ENCODE peak calls at places on chromosomes 4 and X, in ten cellular contexts. R is mesenchymal stem cell, G is GM12878, K is astrocyte, P is Karpas-422, N is upper lobe of right lung, T is sigmoid colon, S is heart left ventricle, W is OCI-LY7, X is adrenal gland. D is an unnamed sample.

GRCh38 chr4:45477311-45477733 is 646.5 kb downstream of the GABRG1 start:
- DNase-seq in W (no peak), X (no peak), N (no peak), T (no peak), S (no peak), R (no peak), P (no peak), K (no peak), G (no peak), D (no peak)

GRCh38 chr4:177047851-177048174 is 255.1 kb upstream of the VEGFC start:
- DNase-seq in T (no peak), R (no peak), P (no peak), N (no peak), K (peak; percentile 60), S (no peak), G (no peak), X (no peak), W (no peak), D (no peak)

GRCh38 chrX:155679715-155680114 is 67.0 kb upstream of the TMLHE start:
- DNase-seq in S (no peak), X (no peak), R (no peak), N (no peak), W (no peak), G (no peak), T (no peak), K (no peak), P (no peak), D (no peak)

GRCh38 chr4:673349-674091 is 556 bp downstream of the ATP5ME start:
- DNase-seq in W (peak; percentile 32), X (peak; percentile 74), N (peak; percentile 83), G (no peak), K (no peak), S (peak; percentile 66), P (peak; percentile 48), T (no peak), R (peak; percentile 36), D (no peak)

GRCh38 chrX:71923516-71923915 is 12.9 kb downstream of the NHSL2 start:
- DNase-seq in X (peak; percentile 49), W (no peak), K (no peak), G (no peak), N (no peak), T (peak; percentile 79), R (peak; percentile 25), S (no peak), P (no peak), D (no peak)

GRCh38 chr4:185717018-185717726 is 94.8 kb downstream of the SORBS2 start:
- DNase-seq in T (no peak), G (no peak), R (no peak), K (no peak), S (peak; percentile 73), N (no peak), X (peak; percentile 85), P (no peak), W (no peak), D (no peak)

GRCh38 chrX:34656842-34657780 is at the start of gene TMEM47:
- DNase-seq in K (peak; percentile 44), N (peak; percentile 83), T (peak; percentile 86), R (peak; percentile 83), W (no peak), S (peak; percentile 80), G (no peak), X (peak; percentile 72), P (no peak), D (peak; percentile 84)

GRCh38 chr4:15104825-15105224 is 102.5 kb downstream of the CPEB2 start:
- DNase-seq in N (no peak), R (peak; percentile 4), P (no peak), G (no peak), W (no peak), T (no peak), S (no peak), K (no peak), X (no peak), D (no peak)

GRCh38 chr4:52939739-52940138 is 77.6 kb downstream of the RASL11B start:
- DNase-seq in S (no peak), P (no peak), K (no peak), N (no peak), T (no peak), R (no peak), G (no peak), W (no peak), X (no peak), D (peak; percentile 41)

GRCh38 chr4:20252656-20253271 is 1.1 kb downstream of the SLIT2 start:
- DNase-seq in T (peak; percentile 74), G (no peak), K (peak; percentile 30), W (no peak), N (peak; percentile 68), X (peak; percentile 68), S (peak; percentile 37), R (peak; percentile 38), P (no peak), D (peak; percentile 2)

GRCh38 chr4:20254517-20255250 is 3.0 kb downstream of the SLIT2 start:
- DNase-seq in W (no peak), T (peak; percentile 71), G (no peak), N (peak; percentile 64), R (peak; percentile 40), S (peak; percentile 29), P (no peak), X (peak; percentile 54), K (peak; percentile 48), D (peak; percentile 68)

GRCh38 chr4:20253799-20254409 is 2.2 kb downstream of the SLIT2 start:
- DNase-seq in K (peak; percentile 15), R (peak; percentile 23), P (no peak), T (peak; percentile 75), S (peak; percentile 40), X (peak; percentile 55), W (no peak), N (peak; percentile 66), G (no peak), D (peak; percentile 44)

GRCh38 chr4:20251796-20252655 is at the start of gene SLIT2:
- DNase-seq in P (no peak), N (peak; percentile 88), K (peak; percentile 56), S (peak; percentile 74), W (no peak), X (peak; percentile 89), R (peak; percentile 75), T (peak; percentile 95), G (no peak), D (peak; percentile 93)

GRCh38 chr4:20253272-20253798 is 1.6 kb downstream of the SLIT2 start:
- DNase-seq in G (no peak), R (peak; percentile 15), X (no peak), S (peak; percentile 21), N (peak; percentile 53), P (no peak), W (no peak), T (peak; percentile 63), K (no peak), D (peak; percentile 7)
- H3K4me1 ChIP-seq in G (no peaks in the 10 kb centered on the region), R (peaks cover 30% of the 10 kb centered on the region), X (peaks cover 1% of the 10 kb centered on the region), S (peaks cover 10% of the 10 kb centered on the region), N (peaks cover 5% of the 10 kb centered on the region), P (no peaks in the 10 kb centered on the region), W (no peaks in the 10 kb centered on the region), T (peaks cover 9% of the 10 kb centered on the region), K (peaks cover 25% of the 10 kb centered on the region), D (peaks cover 11% of the 10 kb centered on the region)

DNA sequence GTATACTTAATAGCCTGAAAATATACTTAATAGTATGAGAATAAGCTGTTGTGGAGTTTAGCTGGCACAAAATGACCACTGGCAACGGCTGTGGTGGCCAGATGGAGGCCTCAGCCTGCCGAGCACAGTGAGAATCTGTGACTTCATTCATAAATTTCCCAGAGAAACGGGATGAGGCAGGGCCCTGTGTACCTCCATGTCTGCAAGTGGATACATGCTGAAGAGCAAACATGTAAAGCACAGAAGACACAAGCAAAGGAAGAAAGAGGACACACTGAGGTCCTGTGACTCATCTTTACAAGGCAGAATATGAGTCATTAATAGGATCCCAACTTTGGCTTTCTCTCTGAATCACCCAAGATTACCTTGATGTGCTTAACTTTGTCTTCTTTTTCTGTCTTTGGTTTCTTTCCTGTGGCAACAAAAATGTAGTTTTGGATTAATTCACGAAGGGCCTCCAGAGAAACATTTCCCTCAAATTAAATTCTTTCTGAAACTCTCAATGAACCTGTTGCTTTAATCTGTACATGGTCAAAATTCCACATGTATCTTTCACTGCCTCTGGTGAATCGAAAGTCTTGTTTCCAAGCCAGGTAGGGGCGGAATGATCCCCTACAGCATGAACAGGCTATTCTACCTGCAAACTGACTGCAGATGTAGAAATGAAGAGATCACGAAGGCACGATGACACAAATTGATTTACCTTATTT is 56.4 kb downstream of the IRF2 start:
- DNase-seq in X (peak; percentile 64), W (no peak), P (peak; percentile 44), S (no peak), K (peak; percentile 84), T (no peak), G (peak; percentile 78), R (peak; percentile 92), N (no peak), D (no peak)
- H3K27ac ChIP-seq in X (peak overlapping the region; percentile 81), W (peak overlapping the region; percentile 5), P (peak overlapping the region; percentile 63), S (peak overlapping the region; percentile 74), K (peak overlapping the region; percentile 49), T (peak overlapping the region; percentile 70), G (peak overlapping the region; percentile 90), R (peak overlapping the region; percentile 48), N (peak overlapping the region; percentile 44), D (peak overlapping the region; percentile 5)

GRCh38 chrX:2712428-2712827 is 21.3 kb downstream of the CD99 start:
- DNase-seq in K (no peak), R (no peak), T (no peak), G (no peak), X (no peak), W (no peak), S (no peak), N (no peak), P (no peak), D (no peak)
- H3K36me3 ChIP-seq in K (peaks cover 24% of the 10 kb centered on the region), R (peaks cover 29% of the 10 kb centered on the region), T (no peaks in the 10 kb centered on the region), G (peaks cover 12% of the 10 kb centered on the region), X (no peaks in the 10 kb centered on the region), W (peaks cover 28% of the 10 kb centered on the region), S (no peaks in the 10 kb centered on the region), N (peaks cover 41% of the 10 kb centered on the region), P (no peaks in the 10 kb centered on the region), D (no peaks in the 10 kb centered on the region)

GRCh38 chr4:121717680-121718237 is 21.0 kb upstream of the ANXA5 start:
- DNase-seq in R (peak; percentile 81), S (no peak), N (no peak), W (no peak), T (no peak), X (no peak), P (no peak), K (no peak), G (no peak), D (no peak)

GRCh38 chr4:121724671-121725070 is 27.9 kb upstream of the ANXA5 start:
- DNase-seq in N (no peak), S (no peak), W (no peak), R (no peak), T (no peak), X (no peak), P (no peak), K (no peak), G (no peak), D (no peak)

GRCh38 chr4:121714548-121714947 is 17.8 kb upstream of the ANXA5 start:
- DNase-seq in P (no peak), K (no peak), N (no peak), T (no peak), G (no peak), R (no peak), W (no peak), S (no peak), X (peak; percentile 65), D (no peak)

GRCh38 chr4:121721700-121722099 is 24.9 kb upstream of the ANXA5 start:
- DNase-seq in N (no peak), G (no peak), K (no peak), X (no peak), R (no peak), W (no peak), T (no peak), S (no peak), P (no peak), D (no peak)

DNA sequence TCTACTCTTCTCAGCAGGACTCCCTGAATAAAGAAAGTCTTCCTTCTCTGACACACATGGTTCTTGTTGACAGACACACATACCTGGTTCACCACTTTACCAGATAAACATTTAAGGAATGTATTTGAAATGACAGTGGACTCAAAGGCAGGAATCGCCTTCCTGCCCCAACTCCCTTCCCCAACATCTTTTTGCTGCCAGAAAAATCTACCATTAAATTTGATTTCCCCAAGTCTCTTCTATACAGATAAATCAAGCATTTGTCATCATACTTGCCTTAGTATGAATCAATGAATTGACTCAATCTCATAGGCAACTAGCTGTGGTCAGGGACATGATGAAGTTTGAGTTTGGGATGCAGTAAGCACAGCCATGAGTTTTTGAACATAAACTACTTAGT is 23.3 kb upstream of the ANXA5 start:
- DNase-seq in X (no peak), S (no peak), P (no peak), T (no peak), K (peak; percentile 66), R (no peak), N (no peak), W (no peak), G (no peak), D (no peak)
- H3K4me1 ChIP-seq in X (no peaks in the 10 kb centered on the region), S (no peaks in the 10 kb centered on the region), P (no peaks in the 10 kb centered on the region), T (peaks cover 8% of the 10 kb centered on the region), K (no peaks in the 10 kb centered on the region), R (no peaks in the 10 kb centered on the region), N (no peaks in the 10 kb centered on the region), W (no peaks in the 10 kb centered on the region), G (no peaks in the 10 kb centered on the region), D (no peaks in the 10 kb centered on the region)

D was measured in pancreas.